ENCODE peak calls at places on chromosomes 13 and 19, in eight cellular contexts. T is BJ, K is pancreas, R is lower leg skin, O is uterus, X is neural progenitor cell, P is spleen, D is RWPE2. H is an unnamed sample.

GRCh38 chr19:28445826-28446225 is 767.1 kb downstream of the UQCRFS1 start:
- DNase-seq in O (no peak), R (no peak), P (no peak), T (no peak), X (no peak), D (no peak), K (no peak), H (no peak)

GRCh38 chr19:48752511-48753365 is at the start of gene FUT1:
- DNase-seq in R (no peak), T (no peak), K (peak; percentile 97), D (peak; percentile 94), X (peak; percentile 89), O (no peak), P (peak; percentile 89), H (no peak)

GRCh38 chr13:91358384-91358776 is 10.9 kb downstream of the MIR17HG start:
- DNase-seq in X (no peak), K (no peak), T (no peak), D (no peak), O (no peak), P (no peak), R (no peak), H (no peak)

GRCh38 chr13:29707876-29708543 is 112.5 kb upstream of the SLC7A1 start:
- DNase-seq in P (no peak), K (peak; percentile 41), O (no peak), R (no peak), T (no peak), X (peak; percentile 74), D (no peak), H (peak; percentile 10)

GRCh38 chr13:79724348-79725103 is 243.6 kb downstream of the NDFIP2 start:
- DNase-seq in P (no peak), O (no peak), X (no peak), D (no peak), R (no peak), T (no peak), K (peak; percentile 30), H (no peak)

GRCh38 chr13:33287142-33287882 is 1.8 kb upstream of the STARD13 start:
- DNase-seq in O (no peak), D (no peak), K (no peak), T (no peak), R (no peak), X (no peak), P (no peak), H (no peak)

GRCh38 chr13:49436890-49437289 is 7.0 kb downstream of the CAB39L start:
- DNase-seq in O (peak; percentile 43), K (no peak), X (no peak), T (no peak), R (peak; percentile 30), D (no peak), P (no peak), H (no peak)

GRCh38 chr19:5376928-5377327 is 36.3 kb upstream of the PTPRS start:
- DNase-seq in X (no peak), T (no peak), D (no peak), K (no peak), R (no peak), O (no peak), P (no peak), H (no peak)

GRCh38 chr13:95644611-95645052 is at the start of gene DZIP1:
- DNase-seq in K (peak; percentile 76), T (no peak), O (peak; percentile 85), D (peak; percentile 83), R (peak; percentile 28), X (peak; percentile 94), P (peak; percentile 77), H (peak; percentile 41)

DNA sequence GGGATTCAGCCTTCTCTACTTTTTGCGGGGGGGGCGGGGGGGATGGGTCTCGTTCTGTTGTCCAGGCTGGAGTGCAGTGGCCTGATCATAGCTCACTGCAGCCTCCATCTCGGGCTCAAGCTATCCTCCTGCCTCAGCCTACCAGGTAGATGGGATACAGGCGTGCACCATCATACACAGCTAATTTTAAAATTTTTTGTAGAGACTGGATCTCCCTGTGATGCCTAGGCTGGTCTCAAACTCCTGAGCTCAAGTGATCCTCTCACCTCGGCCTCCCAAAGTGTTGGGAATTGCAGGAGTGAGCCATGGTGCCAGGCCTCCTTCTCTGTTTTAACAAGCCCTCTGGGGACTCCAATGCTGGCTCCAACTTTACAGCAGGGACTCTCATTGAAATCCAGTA is 569 bp upstream of the ZNF792 start:
- DNase-seq in O (no peak), R (no peak), D (no peak), K (no peak), T (no peak), X (no peak), P (no peak), H (no peak)
- H3K4me3 ChIP-seq in O (no peak overlapping the region), R (no peak overlapping the region), D (no peak overlapping the region), K (no peak overlapping the region), T (no peak overlapping the region), X (peak overlapping the region; percentile 93), P (no peak overlapping the region), H (no peak overlapping the region)

GRCh38 chr13:65966991-65967451 is 1263.1 kb downstream of the PCDH9 start:
- DNase-seq in P (no peak), X (peak; percentile 53), R (no peak), K (no peak), T (no peak), D (no peak), O (no peak), H (no peak)
- TF ChIP-seq CTCF in P (no peak), X (peak; percentile 61), R (no peak), K (no peak), T (peak; percentile 33), D (peak; percentile 43), O (no peak), H (peak; percentile 44)

DNA sequence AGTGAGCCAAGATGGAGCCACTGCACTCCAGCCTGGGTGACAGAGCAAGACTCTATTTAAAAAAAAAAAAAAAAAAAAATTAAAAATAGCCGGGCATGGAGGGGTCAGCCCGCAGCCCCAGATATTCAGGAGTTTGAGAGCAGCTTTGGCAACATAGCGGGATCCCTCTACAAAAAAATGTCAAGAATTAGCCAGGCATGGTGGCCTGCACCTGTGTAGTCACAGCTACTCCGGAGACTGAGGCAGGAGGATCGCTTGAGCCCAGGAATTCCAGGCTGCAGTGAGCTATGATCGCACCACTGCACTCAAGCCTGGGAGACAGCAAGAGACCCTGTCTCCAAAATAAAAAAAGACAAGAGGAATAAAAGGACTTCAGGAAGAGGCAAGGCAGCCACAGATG is 716 bp downstream of the AP1M2 start:
- DNase-seq in O (no peak), P (no peak), R (no peak), D (no peak), T (no peak), X (no peak), K (no peak), H (no peak)
- H3K4me3 ChIP-seq in O (no peak overlapping the region), P (no peak overlapping the region), R (no peak overlapping the region), D (peak overlapping the region; percentile 79), T (no peak overlapping the region), X (no peak overlapping the region), K (peak overlapping the region; percentile 35), H (no peak overlapping the region)

GRCh38 chr13:37959284-37959683 is 89.7 kb upstream of the TRPC4 start:
- DNase-seq in D (no peak), T (no peak), K (no peak), X (no peak), P (no peak), R (no peak), O (no peak), H (no peak)

GRCh38 chr13:37966266-37966665 is 96.7 kb upstream of the TRPC4 start:
- DNase-seq in R (no peak), X (no peak), T (no peak), K (no peak), D (no peak), O (no peak), P (no peak), H (no peak)

GRCh38 chr13:37956536-37956935 is 87.0 kb upstream of the TRPC4 start:
- DNase-seq in R (no peak), O (no peak), P (no peak), D (no peak), X (no peak), K (no peak), T (no peak), H (no peak)

GRCh38 chr13:37960427-37960826 is 90.9 kb upstream of the TRPC4 start:
- DNase-seq in K (no peak), R (no peak), T (no peak), O (no peak), D (no peak), P (no peak), X (no peak), H (no peak)
- TF ChIP-seq CTCF in K (no peak), R (no peak), T (peak; percentile 29), O (no peak), D (peak; percentile 34), P (no peak), X (peak; percentile 42), H (peak; percentile 30)

GRCh38 chr13:36750461-36750860 is 68.6 kb upstream of the RFXAP start:
- DNase-seq in D (no peak), R (no peak), O (no peak), T (no peak), X (no peak), K (no peak), P (no peak), H (no peak)

GRCh38 chr13:36750946-36751345 is 68.1 kb upstream of the RFXAP start:
- DNase-seq in R (no peak), D (no peak), O (no peak), P (no peak), T (no peak), K (no peak), X (no peak), H (no peak)

GRCh38 chr13:36752673-36753072 is 66.3 kb upstream of the RFXAP start:
- DNase-seq in K (no peak), P (no peak), D (no peak), T (no peak), X (no peak), R (no peak), O (no peak), H (no peak)

GRCh38 chr13:36750046-36750445 is 69.0 kb upstream of the RFXAP start:
- DNase-seq in K (no peak), O (no peak), P (no peak), R (no peak), T (no peak), X (no peak), D (no peak), H (no peak)

GRCh38 chr13:36753176-36753575 is 65.8 kb upstream of the RFXAP start:
- DNase-seq in K (no peak), T (no peak), R (no peak), P (no peak), O (no peak), D (no peak), X (no peak), H (no peak)
- H3K4me3 ChIP-seq in K (no peak overlapping the region), T (no peak overlapping the region), R (no peak overlapping the region), P (no peak overlapping the region), O (no peak overlapping the region), D (no peak overlapping the region), X (no peak overlapping the region), H (no peak overlapping the region)

GRCh38 chr19:53136432-53136831 is 3.7 kb upstream of the ZNF415 start:
- DNase-seq in X (no peak), D (no peak), K (no peak), O (no peak), P (no peak), T (no peak), R (no peak), H (no peak)
- TF ChIP-seq CTCF in X (no peak), D (no peak), K (no peak), O (no peak), P (no peak), T (no peak), R (no peak), H (no peak)

DNA sequence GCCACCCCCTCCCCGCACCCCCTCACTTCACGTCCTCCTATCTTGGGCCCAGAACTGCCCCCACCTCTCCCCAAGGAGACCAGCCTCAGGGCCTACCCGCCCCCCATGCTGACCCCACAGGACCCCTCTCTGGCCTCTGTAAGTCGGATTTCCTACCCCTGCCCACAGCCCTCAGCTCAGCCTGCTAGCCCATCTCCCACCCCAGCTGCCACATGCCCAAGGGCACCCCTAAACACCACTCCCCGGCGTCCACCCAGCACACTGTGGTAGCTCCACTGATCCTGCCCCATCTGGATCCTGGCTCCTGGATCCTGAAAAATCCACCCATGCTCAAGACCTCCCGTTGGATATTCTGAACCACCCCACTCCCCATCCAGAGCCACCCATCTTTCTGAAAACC is 805 bp downstream of the EVI5L start:
- DNase-seq in P (peak; percentile 80), R (no peak), D (no peak), O (no peak), X (no peak), K (no peak), T (no peak), H (no peak)
- H3K4me3 ChIP-seq in P (no peak overlapping the region), R (no peak overlapping the region), D (peak overlapping the region; percentile 84), O (peak overlapping the region; percentile 90), X (peak overlapping the region; percentile 81), K (no peak overlapping the region), T (peak overlapping the region; percentile 83), H (peak overlapping the region; percentile 78)

H was measured in AG09309.